ENCODE peak calls at places on chromosome 15, in four cellular contexts. R is K562, D is HepG2, Q is GM12878. X is an unnamed sample.

GRCh38 chr15:101053261-101053660 is 134.1 kb downstream of the LRRK1 start:
- DNase-seq in R (no peak), D (no peak), Q (no peak), X (no peak)

GRCh38 chr15:80801891-80802680 is 22.9 kb downstream of the CEMIP start:
- DNase-seq in R (no peak), D (no peak), Q (no peak), X (no peak)

GRCh38 chr15:63701365-63701764 is 104.2 kb downstream of the FBXL22 start:
- DNase-seq in R (no peak), D (no peak), Q (no peak), X (no peak)

GRCh38 chr15:95174880-95175279 is 943.5 kb downstream of the MCTP2 start:
- DNase-seq in R (no peak), D (no peak), Q (no peak), X (no peak)

GRCh38 chr15:62165029-62165792 is at the start of gene C2CD4B:
- DNase-seq in R (no peak), D (no peak), Q (no peak), X (peak)

GRCh38 chr15:39874890-39875549 is 45.0 kb downstream of the GPR176 start:
- DNase-seq in R (no peak), D (peak), Q (no peak), X (no peak)

GRCh38 chr15:29196306-29196705 is 73.3 kb downstream of the NSMCE3 start:
- DNase-seq in R (no peak), D (no peak), Q (no peak), X (peak)

GRCh38 chr15:63599401-63600000 is 2.3 kb downstream of the FBXL22 start:
- DNase-seq in R (no peak), D (peak), Q (no peak), X (peak)

GRCh38 chr15:64229129-64229724 is 66.4 kb upstream of the PPIB start:
- DNase-seq in R (no peak), D (no peak), Q (no peak), X (no peak)

GRCh38 chr15:83446904-83447708 is at the start of gene SH3GL3:
- DNase-seq in R (peak), D (no peak), Q (no peak), X (peak)

GRCh38 chr15:75042730-75043508 is 19.5 kb downstream of the PPCDC start:
- DNase-seq in R (peak), D (peak), Q (peak), X (peak)

GRCh38 chr15:72179950-72180581 is 17.5 kb downstream of the GRAMD2A start:
- DNase-seq in R (no peak), D (peak), Q (no peak), X (no peak)

GRCh38 chr15:34753236-34753894 is 1.4 kb downstream of the GJD2 start:
- DNase-seq in R (peak), D (peak), Q (no peak), X (peak)

GRCh38 chr15:41585140-41586047 is 26.4 kb downstream of the TYRO3 start:
- DNase-seq in R (no peak), D (no peak), Q (no peak), X (peak)

GRCh38 chr15:101487060-101487459 is 2.4 kb downstream of the PCSK6 start:
- DNase-seq in R (no peak), D (no peak), Q (no peak), X (no peak)

GRCh38 chr15:48928877-48929538 is 34.7 kb downstream of the SHC4 start:
- DNase-seq in R (no peak), D (no peak), Q (no peak), X (no peak)

GRCh38 chr15:90644526-90644925 is 72.6 kb upstream of the BLM start:
- DNase-seq in R (no peak), D (no peak), Q (no peak), X (no peak)

GRCh38 chr15:97708252-97708651 is 252.3 kb upstream of the ARRDC4 start:
- DNase-seq in R (no peak), D (no peak), Q (no peak), X (no peak)

GRCh38 chr15:92049290-92050008 is 195.9 kb downstream of the SLCO3A1 start:
- DNase-seq in R (no peak), D (no peak), Q (no peak), X (no peak)

GRCh38 chr15:20358066-20358780 is 183.4 kb downstream of the GOLGA6L6 start:
- DNase-seq in R (peak), D (no peak), Q (no peak), X (peak)

GRCh38 chr15:66772967-66773873 is 71.2 kb downstream of the SMAD6 start:
- DNase-seq in R (no peak), D (peak), Q (no peak), X (no peak)

GRCh38 chr15:52102468-52102867 is 10.1 kb downstream of the BCL2L10 start:
- DNase-seq in R (no peak), D (no peak), Q (no peak), X (no peak)

GRCh38 chr15:101123222-101123910 is 128.5 kb downstream of the CHSY1 start:
- DNase-seq in R (no peak), D (no peak), Q (no peak), X (no peak)

GRCh38 chr15:65212097-65212496 is 824 bp upstream of the CILP start:
- DNase-seq in R (peak), D (peak), Q (no peak), X (peak)

GRCh38 chr15:50977157-50977556 is 68.7 kb downstream of the AP4E1 start:
- DNase-seq in R (no peak), D (no peak), Q (no peak), X (no peak)
- TF ChIP-seq CBFB in R (no peak), D (no peak), Q (no peak), X (no peak)

GRCh38 chr15:96347181-96348111 is 16.9 kb downstream of the NR2F2 start:
- DNase-seq in R (peak), D (no peak), Q (no peak), X (peak)

GRCh38 chr15:96344120-96344705 is 13.7 kb downstream of the NR2F2 start:
- DNase-seq in R (no peak), D (no peak), Q (no peak), X (peak)

GRCh38 chr15:96344706-96345559 is 14.4 kb downstream of the NR2F2 start:
- DNase-seq in R (no peak), D (no peak), Q (no peak), X (peak)

GRCh38 chr15:96346409-96346808 is 15.9 kb downstream of the NR2F2 start:
- DNase-seq in R (no peak), D (no peak), Q (no peak), X (no peak)

DNA sequence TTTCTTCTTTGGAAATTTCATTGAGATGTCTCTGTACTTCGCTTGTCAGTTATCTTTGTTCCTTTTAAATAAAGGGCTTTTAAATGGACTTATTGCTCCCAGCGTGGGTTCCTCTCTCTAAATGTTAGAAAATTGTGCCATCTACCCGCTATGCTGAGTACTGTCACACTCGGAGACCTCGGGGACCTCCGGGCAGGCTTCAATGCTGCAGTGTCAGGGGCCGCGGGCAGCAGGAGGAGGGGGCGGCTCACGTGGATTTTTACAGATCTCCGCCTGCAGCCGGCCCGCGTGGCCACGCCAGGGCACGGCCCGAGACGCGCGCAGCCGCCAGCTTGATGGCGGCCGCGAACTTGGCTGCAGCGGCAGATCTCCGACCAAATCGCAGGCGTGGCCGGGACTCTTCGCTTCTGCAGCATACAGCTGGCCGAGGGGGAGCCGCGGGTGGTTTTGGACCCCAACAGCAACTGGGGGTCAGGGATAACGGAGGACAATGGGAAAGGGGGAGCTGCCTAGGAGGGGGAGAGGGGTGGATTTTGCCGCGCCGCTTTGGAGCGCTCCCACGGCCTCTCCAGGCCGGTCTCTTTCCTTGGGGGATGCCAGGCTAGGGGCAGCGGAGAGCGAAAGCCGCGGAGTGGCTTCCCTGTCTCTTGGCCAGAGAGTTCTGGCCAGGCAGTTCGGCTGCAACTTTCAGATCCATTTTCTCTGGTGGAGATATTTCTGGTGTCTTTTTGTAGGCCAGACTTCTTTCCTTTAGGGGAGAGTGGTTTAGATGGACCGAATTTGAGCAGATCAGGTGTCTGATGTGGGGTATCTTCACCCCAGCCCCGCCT is 15.3 kb downstream of the NR2F2 start:
- DNase-seq in R (no peak), D (peak), Q (no peak), X (peak)
- TF ChIP-seq CBFB in R (no peak), D (no peak), Q (no peak), X (no peak)

DNA sequence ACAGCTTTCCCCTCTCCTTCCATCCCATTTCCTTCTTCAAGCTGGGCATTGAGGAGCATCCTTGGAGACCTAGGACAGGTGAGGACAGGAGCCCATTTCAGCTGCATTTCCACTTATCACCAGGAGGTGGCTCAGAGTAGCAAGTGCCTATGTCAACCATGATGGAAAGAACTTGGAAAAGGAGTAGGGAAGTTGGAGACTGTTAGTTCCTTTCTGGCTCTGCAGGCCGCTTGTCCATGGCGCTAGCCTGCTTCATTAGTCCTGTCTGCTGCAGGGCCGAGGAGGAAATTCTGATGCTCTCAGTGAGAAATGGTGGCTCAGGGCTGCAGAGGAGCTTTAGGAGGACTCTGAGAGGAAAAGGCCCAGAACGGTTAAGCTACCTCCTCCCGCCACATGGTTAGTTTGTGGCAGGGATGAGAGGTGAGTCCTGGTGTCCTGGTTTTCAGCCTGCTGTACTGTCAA is 7.0 kb upstream of the CD276 start:
- DNase-seq in R (peak), D (peak), Q (no peak), X (peak)
- TF ChIP-seq CBFB in R (no peak), D (no peak), Q (no peak), X (no peak)

GRCh38 chr15:25556136-25556535 is 117.3 kb upstream of the UBE3A start:
- DNase-seq in R (no peak), D (no peak), Q (no peak), X (no peak)
- TF ChIP-seq CBFB in R (no peak), D (no peak), Q (no peak), X (no peak)

DNA sequence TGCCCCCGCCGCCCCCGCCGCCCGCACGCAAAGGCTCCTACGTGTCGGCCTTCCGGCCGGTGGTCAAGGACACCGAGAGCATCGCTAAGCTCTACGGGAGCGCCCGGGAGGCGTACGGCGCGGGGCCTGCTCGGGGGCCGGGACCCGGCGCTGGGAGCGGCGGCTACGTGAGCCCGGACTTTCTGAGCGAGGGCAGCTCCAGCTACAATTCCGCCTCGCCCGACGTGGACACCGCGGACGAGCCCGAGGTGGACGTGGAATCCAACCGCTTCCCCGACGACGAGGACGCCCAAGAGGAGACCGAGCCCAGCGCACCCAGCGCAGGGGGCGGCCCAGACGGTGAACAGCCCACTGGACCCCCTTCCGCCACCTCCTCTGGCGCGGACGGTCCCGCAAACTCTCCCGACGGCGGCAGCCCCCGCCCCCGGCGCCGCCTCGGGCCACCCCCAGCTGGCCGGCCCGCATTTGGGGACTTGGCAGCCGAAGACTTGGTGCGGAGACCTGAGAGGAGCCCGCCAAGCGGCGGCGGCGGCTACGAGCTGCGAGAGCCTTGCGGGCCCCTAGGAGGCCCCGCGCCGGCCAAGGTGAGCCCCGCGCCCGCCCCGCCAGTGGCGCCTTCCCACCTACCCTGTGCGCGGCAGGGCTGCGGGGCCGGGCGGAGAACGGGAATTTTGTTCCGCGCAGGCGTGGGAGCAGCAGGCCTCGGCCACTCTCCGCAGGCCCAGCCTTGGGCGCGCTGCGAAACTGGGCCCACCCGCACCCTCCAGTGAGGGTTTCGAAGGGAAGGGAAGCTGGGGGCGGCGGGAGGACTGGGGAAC is 2.5 kb downstream of the SKOR1 start:
- DNase-seq in R (no peak), D (no peak), Q (no peak), X (peak)
- TF ChIP-seq CBFB in R (no peak), D (no peak), Q (no peak), X (no peak)

GRCh38 chr15:69712999-69713398 is 260.4 kb downstream of the RPLP1 start:
- DNase-seq in R (no peak), D (peak), Q (no peak), X (no peak)

GRCh38 chr15:69718445-69718844 is 265.8 kb downstream of the RPLP1 start:
- DNase-seq in R (no peak), D (no peak), Q (no peak), X (no peak)

GRCh38 chr15:69715205-69715604 is 262.6 kb downstream of the RPLP1 start:
- DNase-seq in R (no peak), D (no peak), Q (no peak), X (no peak)

GRCh38 chr15:69718916-69719315 is 266.3 kb downstream of the RPLP1 start:
- DNase-seq in R (no peak), D (no peak), Q (no peak), X (no peak)

DNA sequence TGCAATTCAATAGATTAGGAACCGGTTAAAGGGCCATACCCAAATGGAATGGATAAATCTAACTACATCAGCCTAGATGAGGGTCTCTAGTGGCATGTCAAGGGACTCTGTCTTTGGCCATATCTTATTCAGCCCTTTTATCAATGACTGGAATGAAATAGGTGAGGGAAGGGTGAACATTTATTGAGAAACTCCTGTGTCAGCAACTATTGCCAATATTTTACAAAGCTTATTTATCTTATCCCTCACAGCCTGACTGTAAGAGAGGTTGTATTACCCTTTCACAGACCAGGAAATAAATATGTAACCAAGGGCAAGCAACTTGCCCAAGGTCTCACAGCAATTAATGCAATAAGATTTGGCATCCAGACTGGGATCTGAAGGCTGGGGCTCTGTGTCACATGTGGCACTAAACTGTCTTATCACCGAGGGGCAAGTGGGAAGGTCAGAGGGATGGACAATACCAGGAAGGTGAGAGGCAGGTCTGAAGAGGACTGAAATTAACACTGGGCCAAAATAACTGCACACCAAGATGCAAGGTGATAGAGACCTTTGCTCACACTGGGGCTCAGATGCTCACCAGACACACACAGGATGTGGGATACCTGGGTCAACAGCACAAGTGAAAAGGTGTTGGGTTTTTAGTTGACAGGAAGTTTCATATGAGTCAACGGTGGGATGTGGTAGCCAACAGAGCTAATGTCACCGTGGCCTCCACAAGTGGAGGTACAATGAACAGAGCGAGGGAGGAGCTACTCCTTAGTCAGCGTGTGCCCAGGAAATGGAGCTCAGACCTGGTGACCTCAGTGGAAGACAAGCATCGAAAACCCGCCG is 261.3 kb downstream of the RPLP1 start:
- DNase-seq in R (no peak), D (no peak), Q (peak), X (no peak)
- TF ChIP-seq CBFB in R (no peak), D (no peak), Q (peak), X (no peak)

X was measured in WTC11.